ENCODE peak calls at places on chromosomes 6 and 20, in five cellular contexts. X is GM23338, T is HCT116, Q is esophagus muscularis mucosa, G is Panc1. Y is an unnamed sample. For H3K27me3, the result is how much of the 10 kb centered on the place peaks cover.

GRCh38 chr20:2108987-2109386 is 7.4 kb downstream of the STK35 start:
- DNase-seq in X (no peak), T (peak), Q (no peak), G (peak), Y (no peak)

GRCh38 chr6:115544765-115545409 is 515.8 kb downstream of the FRK start:
- DNase-seq in X (no peak), T (no peak), Q (no peak), G (no peak), Y (no peak)

GRCh38 chr6:127945434-127946097 is 44.7 kb upstream of the THEMIS start:
- DNase-seq in X (no peak), T (no peak), Q (no peak), G (no peak), Y (no peak)

GRCh38 chr6:20870493-20870892 is 336.2 kb downstream of the CDKAL1 start:
- DNase-seq in X (no peak), T (no peak), Q (no peak), G (no peak), Y (no peak)

GRCh38 chr6:159169557-159170332 is 545 bp downstream of the FNDC1 start:
- DNase-seq in X (peak), T (no peak), Q (no peak), G (no peak), Y (no peak)

GRCh38 chr6:149581349-149581748 is 15.2 kb downstream of the GINM1 start:
- DNase-seq in X (no peak), T (no peak), Q (no peak), G (no peak), Y (no peak)

GRCh38 chr6:153167026-153167891 is 36.2 kb upstream of the RGS17 start:
- DNase-seq in X (no peak), T (peak), Q (no peak), G (peak), Y (no peak)

GRCh38 chr6:129269076-129269475 is 386.1 kb downstream of the LAMA2 start:
- DNase-seq in X (no peak), T (no peak), Q (no peak), G (no peak), Y (no peak)

GRCh38 chr20:48360338-48360698 is 467.5 kb downstream of the PREX1 start:
- DNase-seq in X (no peak), T (no peak), Q (no peak), G (no peak), Y (no peak)

GRCh38 chr6:126077810-126078791 is 91.8 kb downstream of the TRMT11 start:
- DNase-seq in X (no peak), T (no peak), Q (peak), G (no peak), Y (no peak)

GRCh38 chr20:56793916-56794315 is 164.8 kb downstream of the TFAP2C start:
- DNase-seq in X (no peak), T (no peak), Q (no peak), G (no peak), Y (no peak)

GRCh38 chr20:50658804-50659380 is 32.5 kb downstream of the RIPOR3 start:
- DNase-seq in X (no peak), T (no peak), Q (no peak), G (no peak), Y (no peak)

GRCh38 chr6:53752856-53753255 is 41.9 kb upstream of the LRRC1 start:
- DNase-seq in X (no peak), T (no peak), Q (no peak), G (no peak), Y (no peak)

GRCh38 chr20:4119854-4120209 is 104.5 kb upstream of the RNF24 start:
- DNase-seq in X (no peak), T (no peak), Q (no peak), G (no peak), Y (no peak)

GRCh38 chr6:138509371-138509770 is 10.1 kb upstream of the NHSL1 start:
- DNase-seq in X (peak), T (peak), Q (no peak), G (peak), Y (peak)

GRCh38 chr6:116180375-116180774 is 54.4 kb upstream of the COL10A1 start:
- DNase-seq in X (no peak), T (no peak), Q (no peak), G (no peak), Y (no peak)

GRCh38 chr20:41169184-41169690 is 31.9 kb downstream of the PLCG1 start:
- DNase-seq in X (no peak), T (no peak), Q (no peak), G (no peak), Y (no peak)

GRCh38 chr6:155419161-155419560 is 36.5 kb downstream of the NOX3 start:
- DNase-seq in X (no peak), T (no peak), Q (no peak), G (no peak), Y (no peak)

GRCh38 chr20:26163890-26164289 is 467.2 kb upstream of the ZNF337 start:
- DNase-seq in X (no peak), T (no peak), Q (no peak), G (no peak), Y (no peak)

GRCh38 chr6:133262804-133263203 is 21.6 kb downstream of the EYA4 start:
- DNase-seq in X (no peak), T (no peak), Q (no peak), G (no peak), Y (no peak)

GRCh38 chr20:56636701-56637100 is 7.6 kb downstream of the TFAP2C start:
- DNase-seq in X (no peak), T (no peak), Q (no peak), G (no peak), Y (no peak)

GRCh38 chr20:33947709-33948295 is 45.9 kb upstream of the RALY start:
- DNase-seq in X (peak), T (peak), Q (no peak), G (peak), Y (no peak)

GRCh38 chr6:36957773-36958271 is 3.3 kb downstream of the PI16 start:
- DNase-seq in X (no peak), T (no peak), Q (no peak), G (no peak), Y (no peak)

GRCh38 chr20:46400828-46401477 is 5.5 kb downstream of the ELMO2 start:
- DNase-seq in X (peak), T (no peak), Q (no peak), G (no peak), Y (no peak)

GRCh38 chr20:61737346-61737745 is 328.3 kb downstream of the TAF4 start:
- DNase-seq in X (no peak), T (no peak), Q (no peak), G (no peak), Y (no peak)

GRCh38 chr6:126537437-126537836 is 197.5 kb downstream of the CENPW start:
- DNase-seq in X (no peak), T (no peak), Q (no peak), G (no peak), Y (no peak)

GRCh38 chr6:126385536-126385935 is 45.6 kb downstream of the CENPW start:
- DNase-seq in X (no peak), T (no peak), Q (no peak), G (no peak), Y (no peak)

GRCh38 chr6:150599199-150600002 is at the start of gene PLEKHG1:
- DNase-seq in X (peak), T (peak), Q (no peak), G (no peak), Y (peak)

GRCh38 chr6:110284877-110285276 is 73.3 kb downstream of the METTL24 start:
- DNase-seq in X (no peak), T (no peak), Q (no peak), G (no peak), Y (no peak)

GRCh38 chr6:90397929-90398674 is 101.5 kb upstream of the BACH2 start:
- DNase-seq in X (no peak), T (no peak), Q (no peak), G (no peak), Y (no peak)

GRCh38 chr6:35487653-35488516 is 9.0 kb downstream of the TEAD3 start:
- DNase-seq in X (peak), T (no peak), Q (no peak), G (no peak), Y (peak)

GRCh38 chr20:17969276-17969883 is 562 bp downstream of the MGME1 start:
- DNase-seq in X (peak), T (no peak), Q (no peak), G (no peak), Y (peak)

GRCh38 chr6:35055906-35056305 is 85.2 kb downstream of the TCP11 start:
- DNase-seq in X (no peak), T (no peak), Q (no peak), G (no peak), Y (no peak)

GRCh38 chr20:42113236-42113635 is 495.1 kb upstream of the CHD6 start:
- DNase-seq in X (no peak), T (no peak), Q (no peak), G (no peak), Y (no peak)

GRCh38 chr6:131758920-131759319 is 48.1 kb upstream of the CTAGE9 start:
- DNase-seq in X (no peak), T (no peak), Q (no peak), G (no peak), Y (no peak)

GRCh38 chr6:12344949-12345693 is 55.0 kb downstream of the EDN1 start:
- DNase-seq in X (no peak), T (no peak), Q (no peak), G (no peak), Y (no peak)

GRCh38 chr6:12350644-12351173 is 60.5 kb downstream of the EDN1 start:
- DNase-seq in X (no peak), T (no peak), Q (no peak), G (no peak), Y (no peak)

GRCh38 chr6:12351672-12352071 is 61.5 kb downstream of the EDN1 start:
- DNase-seq in X (peak), T (no peak), Q (no peak), G (no peak), Y (no peak)

GRCh38 chr6:12345694-12346058 is 55.5 kb downstream of the EDN1 start:
- DNase-seq in X (no peak), T (no peak), Q (no peak), G (no peak), Y (no peak)

DNA sequence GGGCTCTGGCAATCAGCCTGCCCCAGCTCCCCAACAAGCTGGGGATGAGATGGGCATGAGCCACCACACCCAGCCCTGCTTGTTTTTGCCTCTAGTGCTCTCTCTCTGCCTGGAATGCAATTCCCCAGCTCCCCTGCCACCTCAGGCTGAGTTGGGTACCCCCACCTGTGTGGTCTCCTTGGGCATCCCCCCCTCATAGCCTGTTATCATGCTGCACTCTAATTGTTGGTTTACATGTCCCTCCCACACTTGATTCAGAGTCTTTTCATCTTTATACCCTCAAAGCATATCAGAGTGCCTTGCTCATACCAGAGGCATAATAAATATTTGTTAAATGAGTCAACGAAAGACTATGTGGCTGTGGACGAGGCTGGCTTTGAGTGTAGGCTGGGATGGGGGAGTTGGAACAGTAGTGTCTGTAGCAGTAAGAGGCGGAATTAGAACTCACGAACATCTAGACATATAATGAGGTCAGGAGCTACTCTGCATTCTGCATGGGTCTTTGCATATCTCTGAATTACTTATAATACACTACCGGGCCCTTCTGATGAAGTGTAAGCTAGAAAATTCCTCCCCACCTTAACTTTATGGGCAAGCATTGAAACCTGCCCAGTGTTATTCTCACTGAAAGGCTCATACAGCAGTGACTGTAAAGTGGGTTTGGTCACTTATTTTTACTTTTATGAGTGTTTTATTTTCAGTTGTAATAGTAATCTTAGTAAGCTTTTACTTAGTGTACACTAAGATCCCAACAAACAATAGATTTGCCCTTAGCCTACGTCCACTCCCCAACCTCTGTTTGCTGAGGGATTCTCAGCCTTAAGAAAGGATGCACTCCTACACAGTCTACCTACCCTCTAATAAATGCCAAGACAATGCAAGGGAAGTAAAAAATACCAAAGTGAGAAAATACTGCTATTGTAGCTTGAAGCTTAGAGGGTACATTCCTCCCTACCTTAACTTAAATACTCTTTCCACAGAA is 58.7 kb downstream of the EDN1 start:
- DNase-seq in X (no peak), T (peak), Q (no peak), G (peak), Y (no peak)
- TF ChIP-seq POLR2AphosphoS5 in X (no peak), T (peak), Q (no peak), G (peak), Y (peak)

GRCh38 chr6:40912158-40912946 is 126.7 kb downstream of the UNC5CL start:
- DNase-seq in X (peak), T (no peak), Q (no peak), G (peak), Y (peak)
- TF ChIP-seq CTCF in X (peak), T (peak), Q (peak), G (peak), Y (peak)

GRCh38 chr20:36334281-36335075 is 28.3 kb downstream of the DLGAP4 start:
- DNase-seq in X (no peak), T (no peak), Q (no peak), G (no peak), Y (no peak)
- H3K27me3 ChIP-seq in X (under half), T (under half), Q (under half), G (under half), Y (under half)

GRCh38 chr6:26045939-26046368 is 41.3 kb upstream of the HFE start:
- DNase-seq in X (no peak), T (no peak), Q (no peak), G (no peak), Y (no peak)

GRCh38 chr6:26041946-26042345 is 45.3 kb upstream of the HFE start:
- DNase-seq in X (no peak), T (no peak), Q (no peak), G (no peak), Y (no peak)

GRCh38 chr6:26043389-26044139 is 43.7 kb upstream of the HFE start:
- DNase-seq in X (peak), T (no peak), Q (peak), G (no peak), Y (peak)

GRCh38 chr6:26045046-26045938 is 41.9 kb upstream of the HFE start:
- DNase-seq in X (no peak), T (no peak), Q (peak), G (peak), Y (peak)

GRCh38 chr6:26044140-26045045 is 42.8 kb upstream of the HFE start:
- DNase-seq in X (no peak), T (no peak), Q (no peak), G (no peak), Y (peak)
- TF ChIP-seq POLR2AphosphoS5 in X (no peak), T (no peak), Q (no peak), G (peak), Y (no peak)

GRCh38 chr6:5132741-5133140 is 47.6 kb downstream of the PPP1R3G start:
- DNase-seq in X (peak), T (no peak), Q (no peak), G (no peak), Y (no peak)

GRCh38 chr6:5138995-5139827 is 54.1 kb downstream of the PPP1R3G start:
- DNase-seq in X (peak), T (no peak), Q (no peak), G (no peak), Y (no peak)

GRCh38 chr6:5136856-5137255 is 51.7 kb downstream of the PPP1R3G start:
- DNase-seq in X (no peak), T (no peak), Q (no peak), G (no peak), Y (no peak)

GRCh38 chr6:5133943-5134342 is 48.8 kb downstream of the PPP1R3G start:
- DNase-seq in X (no peak), T (no peak), Q (no peak), G (no peak), Y (no peak)

GRCh38 chr6:5135783-5136376 is 50.7 kb downstream of the PPP1R3G start:
- DNase-seq in X (peak), T (peak), Q (no peak), G (no peak), Y (no peak)
- TF ChIP-seq CTCF in X (peak), T (peak), Q (peak), G (peak), Y (no peak)

DNA sequence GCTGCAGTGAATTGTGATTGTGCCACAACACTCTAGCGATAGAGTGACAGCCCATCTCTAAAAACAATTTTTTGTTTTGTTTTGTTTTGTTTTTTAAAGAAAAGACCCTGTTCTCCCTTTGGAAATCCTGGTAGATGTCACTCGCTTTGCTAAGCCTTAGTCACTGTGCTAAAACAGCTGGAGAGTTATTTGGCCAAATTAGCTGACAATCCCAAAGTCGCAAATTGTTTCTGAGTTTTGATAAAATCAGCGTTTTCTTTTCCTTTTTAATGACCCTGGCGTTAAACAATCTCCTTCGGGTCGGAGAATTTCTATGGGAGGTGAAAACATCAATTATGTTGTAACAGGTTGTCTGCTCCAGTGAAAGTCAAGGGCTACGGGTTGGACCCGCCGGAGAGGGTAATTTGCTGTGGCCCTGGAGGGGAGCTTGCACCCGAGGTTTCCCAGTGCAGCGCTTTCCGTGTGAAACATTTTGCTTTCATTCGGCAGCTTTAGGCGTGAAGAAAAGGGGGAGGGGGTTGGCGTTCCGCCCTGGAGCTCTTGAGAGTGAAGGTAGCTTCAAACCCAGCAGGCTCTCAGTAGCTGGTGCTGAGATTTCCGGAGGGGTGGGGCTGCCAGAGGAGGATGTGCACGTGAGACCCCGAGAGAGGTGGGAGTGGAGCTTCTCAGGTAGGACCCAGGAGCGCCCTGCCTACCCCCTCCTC is 296.6 kb downstream of the PHACTR1 start:
- DNase-seq in X (peak), T (no peak), Q (peak), G (no peak), Y (no peak)
- H3K27me3 ChIP-seq in X (half or more), T (under half), Q (under half), G (half or more), Y (under half)

Y was measured in prostate gland.